ENCODE peak calls at places on chromosomes 4 and X, in six cellular contexts. W is A549, M is endothelial cell of umbilical vein, Z is HCT116, T is ovary, E is gastrocnemius medialis. O is an unnamed sample. For H3K4me1, the result is how much of the 10 kb centered on the place peaks cover.

GRCh38 chr4:124199755-124200154 is 512.8 kb downstream of the ANKRD50 start:
- DNase-seq in T (no peak), E (no peak), M (peak), W (no peak), Z (no peak), O (no peak)

GRCh38 chr4:39014028-39014427 is 18.2 kb downstream of the TMEM156 start:
- DNase-seq in M (no peak), W (no peak), Z (no peak), E (no peak), T (no peak), O (no peak)

GRCh38 chrX:57453901-57454300 is 137.9 kb upstream of the ZXDB start:
- DNase-seq in W (no peak), E (no peak), M (peak), Z (no peak), T (no peak), O (peak)

GRCh38 chrX:39693298-39693697 is 404.5 kb downstream of the BCOR start:
- DNase-seq in W (no peak), M (no peak), Z (no peak), T (no peak), E (no peak), O (no peak)

GRCh38 chrX:25503826-25504225 is 488.1 kb upstream of the ARX start:
- DNase-seq in E (no peak), T (no peak), M (no peak), Z (no peak), W (no peak), O (no peak)

GRCh38 chrX:73831500-73831899 is 268.5 kb downstream of the CHIC1 start:
- DNase-seq in T (no peak), M (no peak), W (no peak), E (no peak), Z (no peak), O (no peak)

GRCh38 chr4:7034262-7035081 is 8.7 kb upstream of the TADA2B start:
- DNase-seq in W (peak), M (no peak), E (no peak), Z (no peak), T (no peak), O (no peak)

GRCh38 chr4:104490770-104491395 is 3.8 kb downstream of the CXXC4 start:
- DNase-seq in E (peak), M (peak), T (peak), Z (no peak), W (peak), O (peak)

GRCh38 chrX:129831486-129831885 is 12.2 kb downstream of the ZDHHC9 start:
- DNase-seq in M (no peak), Z (no peak), E (peak), T (no peak), W (no peak), O (no peak)

GRCh38 chr4:164935363-164935762 is 42.1 kb downstream of the TRIM61 start:
- DNase-seq in W (no peak), M (no peak), E (no peak), Z (peak), T (no peak), O (no peak)

GRCh38 chrX:33307954-33308353 is 96.6 kb upstream of the DMD start:
- DNase-seq in M (peak), E (no peak), T (no peak), Z (no peak), W (no peak), O (no peak)

GRCh38 chrX:68823413-68824151 is 5.2 kb upstream of the EFNB1 start:
- DNase-seq in M (no peak), T (no peak), E (no peak), Z (no peak), W (no peak), O (no peak)

GRCh38 chrX:48511561-48511960 is 2.8 kb downstream of the PORCN start:
- DNase-seq in M (peak), E (no peak), T (no peak), Z (no peak), W (peak), O (no peak)

GRCh38 chr4:76726141-76726540 is 171.8 kb downstream of the SOWAHB start:
- DNase-seq in M (no peak), W (no peak), T (no peak), Z (no peak), E (no peak), O (no peak)

GRCh38 chr4:84529169-84529751 is 30.2 kb upstream of the NKX6-1 start:
- DNase-seq in Z (peak), W (peak), M (peak), E (no peak), T (no peak), O (no peak)

GRCh38 chr4:152045397-152045780 is 284.6 kb upstream of the GATB start:
- DNase-seq in Z (no peak), T (no peak), W (no peak), E (no peak), M (no peak), O (no peak)

GRCh38 chr4:143382539-143382938 is 45.9 kb downstream of the GAB1 start:
- DNase-seq in E (no peak), T (no peak), Z (no peak), W (no peak), M (peak), O (no peak)

GRCh38 chrX:1491851-1492349 is 39.2 kb upstream of the ASMTL start:
- DNase-seq in Z (peak), T (no peak), M (no peak), W (no peak), E (no peak), O (peak)

GRCh38 chrX:17637235-17637634 is 100.1 kb upstream of the SCML1 start:
- DNase-seq in Z (no peak), W (no peak), E (no peak), M (no peak), T (no peak), O (no peak)

GRCh38 chr4:108168213-108168671 is 490 bp downstream of the LEF1 start:
- DNase-seq in E (no peak), Z (no peak), W (no peak), M (peak), T (no peak), O (no peak)

GRCh38 chrX:145549476-145549875 is 268.2 kb upstream of the SLITRK2 start:
- DNase-seq in E (no peak), W (no peak), T (no peak), M (no peak), Z (no peak), O (no peak)

GRCh38 chrX:133637765-133638164 is 222.5 kb upstream of the GPC4 start:
- DNase-seq in T (no peak), E (no peak), Z (no peak), W (no peak), M (no peak), O (no peak)

GRCh38 chrX:19670321-19670750 is 155.0 kb upstream of the MAP3K15 start:
- DNase-seq in E (peak), Z (no peak), M (no peak), W (no peak), T (no peak), O (no peak)

GRCh38 chrX:132292753-132293152 is 73.5 kb upstream of the RAP2C start:
- DNase-seq in Z (peak), T (peak), E (no peak), W (peak), M (peak), O (peak)

GRCh38 chrX:35276115-35276514 is 333.5 kb downstream of the FAM47B start:
- DNase-seq in Z (no peak), M (no peak), E (no peak), T (no peak), W (no peak), O (no peak)

GRCh38 chrX:11421816-11422528 is 128.8 kb downstream of the AMELX start:
- DNase-seq in Z (no peak), M (no peak), E (no peak), T (no peak), W (no peak), O (no peak)

GRCh38 chr4:189659302-189659701 is 281.4 kb upstream of the FRG1 start:
- DNase-seq in M (no peak), T (no peak), E (no peak), Z (no peak), W (no peak), O (no peak)

GRCh38 chrX:13468096-13468495 is 101.3 kb upstream of the EGFL6 start:
- DNase-seq in W (no peak), Z (no peak), E (no peak), M (no peak), T (no peak), O (no peak)

GRCh38 chrX:44795945-44796450 is 47.8 kb upstream of the DUSP21 start:
- DNase-seq in M (no peak), Z (no peak), E (no peak), W (no peak), T (no peak), O (no peak)

GRCh38 chr4:54499308-54500074 is 158.3 kb upstream of the KIT start:
- DNase-seq in E (no peak), T (no peak), M (no peak), W (no peak), Z (no peak), O (no peak)

GRCh38 chrX:16826207-16826606 is 39.9 kb downstream of the TXLNG start:
- DNase-seq in W (peak), Z (no peak), E (no peak), T (no peak), M (peak), O (no peak)

GRCh38 chr4:61520688-61521160 is 320.6 kb downstream of the ADGRL3 start:
- DNase-seq in E (no peak), M (peak), Z (no peak), W (no peak), T (no peak), O (no peak)

GRCh38 chr4:118865091-118865708 is 23.5 kb upstream of the SYNPO2 start:
- DNase-seq in E (peak), W (peak), M (peak), T (no peak), Z (peak), O (peak)

GRCh38 chrX:118872102-118872566 is 48.5 kb downstream of the ZCCHC12 start:
- DNase-seq in T (no peak), M (no peak), Z (no peak), E (peak), W (no peak), O (peak)
- TF ChIP-seq POLR2A in T (no peak), M (no peak), Z (no peak), E (no peak), W (no peak), O (no peak)

DNA sequence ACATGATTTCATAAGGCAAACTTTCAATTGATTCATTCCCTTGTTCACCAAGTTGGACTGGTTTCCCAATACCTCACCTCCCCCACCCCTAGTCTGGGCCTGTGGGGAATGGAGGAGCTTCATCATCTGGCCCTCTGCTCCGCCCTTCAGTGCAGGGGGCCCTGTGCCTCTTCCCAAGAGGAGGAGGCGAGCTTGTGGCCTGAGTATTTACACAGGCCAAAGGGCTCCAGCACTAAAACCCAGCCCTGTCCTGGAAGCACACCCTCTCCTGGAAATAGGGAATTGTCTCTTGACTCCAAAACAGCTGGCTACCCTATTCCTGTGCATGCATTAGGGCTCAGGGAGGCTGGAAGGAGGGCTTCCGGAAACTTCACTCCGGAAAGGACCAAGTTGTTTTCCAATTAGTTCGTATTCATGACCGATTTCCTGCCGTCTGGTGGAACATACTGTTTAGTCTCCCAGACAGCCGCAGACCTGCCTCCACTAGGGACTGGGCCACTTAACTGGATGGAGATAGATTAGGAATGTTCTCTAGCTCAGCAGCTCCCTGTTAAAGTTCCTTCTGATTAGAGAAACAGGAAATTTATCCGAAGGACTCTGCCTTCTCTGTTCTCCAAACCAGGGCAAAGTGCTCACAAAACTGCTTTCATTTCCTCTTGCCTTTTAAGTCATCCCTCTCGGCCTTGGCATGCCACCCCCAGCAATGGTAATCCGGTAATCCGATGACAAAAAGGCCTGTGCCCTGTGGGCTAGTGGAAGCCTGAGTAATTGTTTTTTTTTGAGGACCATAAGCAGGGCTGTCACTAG is 5.8 kb downstream of the SRPX2 start:
- DNase-seq in T (peak), W (no peak), Z (no peak), M (peak), E (peak), O (peak)
- H3K27ac ChIP-seq in T (peak), W (peak), Z (no peak), M (peak), E (peak), O (peak)

GRCh38 chr4:10524196-10524833 is 67.1 kb upstream of the ZNF518B start:
- DNase-seq in Z (no peak), M (no peak), E (no peak), W (no peak), T (no peak), O (no peak)
- H3K4me1 ChIP-seq in Z (under half), M (under half), E (under half), W (under half), T (under half), O (under half)

DNA sequence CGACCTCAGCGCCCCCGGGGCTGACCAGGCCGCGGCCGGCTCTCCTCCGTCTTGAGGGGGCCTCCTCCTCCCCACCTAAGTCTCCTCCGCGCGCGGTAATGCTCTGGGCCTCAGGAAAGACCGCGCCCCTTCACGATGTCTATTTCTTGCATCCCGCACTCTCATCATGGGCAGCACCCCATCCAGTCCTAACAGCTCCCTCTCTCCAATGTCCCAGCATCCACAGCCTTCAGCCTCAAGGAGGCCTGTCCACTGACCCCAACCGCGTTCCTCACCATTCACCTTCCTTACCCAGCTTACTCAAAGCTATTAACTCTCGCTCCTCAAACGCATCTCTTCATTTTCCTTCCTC is 77.5 kb downstream of the MAGED4 start:
- DNase-seq in T (no peak), Z (no peak), W (no peak), M (no peak), E (no peak), O (no peak)
- TF ChIP-seq POLR2A in T (no peak), Z (no peak), W (no peak), M (no peak), E (no peak), O (no peak)

GRCh38 chrX:154511761-154512160 is 4.3 kb downstream of the FAM3A start:
- DNase-seq in M (no peak), W (no peak), Z (no peak), T (no peak), E (no peak), O (no peak)
- H3K27ac ChIP-seq in M (no peak), W (no peak), Z (no peak), T (peak), E (no peak), O (no peak)

GRCh38 chr4:140736669-140737343 is 19.4 kb downstream of the TBC1D9 start:
- DNase-seq in E (no peak), T (no peak), Z (no peak), M (peak), W (no peak), O (no peak)
- H3K4me1 ChIP-seq in E (under half), T (under half), Z (under half), M (under half), W (under half), O (under half)